ENCODE peak calls at places on chromosomes 16 and 17, in eight cellular contexts. N, X, R, Q, Y, L, C and K are unnamed samples.

GRCh38 chr16:4697867-4698291 is 4.5 kb downstream of the NUDT16L1 start:
- DNase-seq in Y (no peak), Q (no peak), L (no peak), R (no peak), N (no peak), C (no peak), X (no peak), K (no peak)

GRCh38 chr17:71107136-71107535 is 937.8 kb downstream of the KCNJ2 start:
- DNase-seq in N (no peak), Y (no peak), Q (no peak), L (no peak), C (no peak), X (no peak), R (no peak), K (no peak)

GRCh38 chr16:77288222-77288621 is 89.0 kb downstream of the SYCE1L start:
- DNase-seq in N (no peak), Y (no peak), X (no peak), Q (no peak), C (no peak), R (no peak), L (no peak), K (no peak)

GRCh38 chr17:79742951-79743476 is 12.3 kb downstream of the ENPP7 start:
- DNase-seq in Y (no peak), X (no peak), Q (no peak), N (no peak), L (no peak), C (no peak), R (no peak), K (no peak)

GRCh38 chr17:6641374-6641818 is 536 bp downstream of the TXNDC17 start:
- DNase-seq in Q (no peak), X (no peak), C (no peak), N (no peak), Y (no peak), R (no peak), L (no peak), K (no peak)

GRCh38 chr17:42819939-42820535 is 4.0 kb downstream of the BECN1 start:
- DNase-seq in R (peak), L (peak), C (peak), X (peak), Q (no peak), N (peak), Y (no peak), K (peak)

GRCh38 chr16:47058295-47059086 is 85.0 kb upstream of the DNAJA2 start:
- DNase-seq in R (no peak), N (no peak), C (no peak), X (peak), Y (no peak), L (no peak), Q (peak), K (no peak)

GRCh38 chr17:12318614-12319266 is 298.1 kb downstream of the MAP2K4 start:
- DNase-seq in R (no peak), Q (no peak), N (no peak), X (no peak), L (no peak), Y (no peak), C (no peak), K (no peak)

GRCh38 chr16:87207509-87207908 is 109.7 kb downstream of the C16orf95 start:
- DNase-seq in R (no peak), Y (peak), L (no peak), Q (no peak), C (no peak), N (no peak), X (no peak), K (no peak)

GRCh38 chr16:23859713-23860269 is 24.0 kb downstream of the PRKCB start:
- DNase-seq in Q (no peak), X (no peak), L (no peak), R (no peak), Y (no peak), C (no peak), N (no peak), K (no peak)

GRCh38 chr17:81912441-81913309 is 1.5 kb upstream of the PCYT2 start:
- DNase-seq in X (no peak), N (no peak), Y (no peak), C (no peak), R (no peak), Q (no peak), L (no peak), K (no peak)

GRCh38 chr17:7215136-7215638 is 4.4 kb downstream of the DLG4 start:
- DNase-seq in X (no peak), Q (no peak), N (no peak), R (no peak), C (no peak), L (no peak), Y (no peak), K (no peak)

GRCh38 chr17:45234641-45235040 is 13.0 kb downstream of the FMNL1 start:
- DNase-seq in Q (no peak), R (peak), Y (no peak), N (no peak), L (peak), X (no peak), C (no peak), K (peak)

GRCh38 chr17:37339321-37339720 is 36.5 kb upstream of the C17orf78 start:
- DNase-seq in R (no peak), C (no peak), Y (no peak), X (no peak), L (no peak), Q (no peak), N (no peak), K (no peak)

GRCh38 chr17:27382025-27382424 is 74.2 kb upstream of the KSR1 start:
- DNase-seq in C (no peak), Q (peak), Y (no peak), X (no peak), N (no peak), L (no peak), R (no peak), K (no peak)

GRCh38 chr16:31664683-31665482 is 137.2 kb downstream of the AHSP start:
- DNase-seq in Q (no peak), L (no peak), C (no peak), X (no peak), Y (peak), R (no peak), N (no peak), K (no peak)

GRCh38 chr17:76248013-76248782 is 7.9 kb upstream of the RNF157 start:
- DNase-seq in C (no peak), Q (no peak), X (no peak), Y (no peak), N (no peak), L (no peak), R (no peak), K (no peak)

GRCh38 chr17:36496018-36496789 is 9.7 kb downstream of the ZNHIT3 start:
- DNase-seq in Q (no peak), L (no peak), N (no peak), X (no peak), C (no peak), R (no peak), Y (no peak), K (no peak)

GRCh38 chr17:61306003-61306402 is 93.6 kb upstream of the TBX2 start:
- DNase-seq in Y (no peak), R (no peak), L (no peak), Q (no peak), N (no peak), X (no peak), C (no peak), K (no peak)

GRCh38 chr17:78122221-78122990 is 6.1 kb downstream of the TMC6 start:
- DNase-seq in N (no peak), Y (no peak), L (no peak), R (peak), X (no peak), Q (no peak), C (no peak), K (no peak)

GRCh38 chr16:23509763-23510153 is 536 bp downstream of the GGA2 start:
- DNase-seq in X (no peak), C (peak), Q (peak), Y (no peak), L (no peak), N (peak), R (peak), K (no peak)

GRCh38 chr17:5126719-5127488 is 11.1 kb downstream of the USP6 start:
- DNase-seq in Y (no peak), X (no peak), Q (peak), R (no peak), L (no peak), C (no peak), N (no peak), K (no peak)

GRCh38 chr16:21663889-21664647 is at the start of gene OTOA:
- DNase-seq in C (no peak), R (peak), N (peak), L (no peak), Y (no peak), X (no peak), Q (no peak), K (no peak)

GRCh38 chr17:68591583-68591982 is 9.6 kb downstream of the FAM20A start:
- DNase-seq in Y (no peak), L (no peak), Q (no peak), X (peak), C (no peak), N (no peak), R (no peak), K (no peak)

GRCh38 chr16:70715113-70715711 is 29.4 kb upstream of the MTSS2 start:
- DNase-seq in X (no peak), Q (peak), Y (peak), N (no peak), R (no peak), C (no peak), L (no peak), K (no peak)

GRCh38 chr17:55456307-55457240 is 34.9 kb upstream of the MMD start:
- DNase-seq in C (no peak), R (no peak), X (no peak), N (no peak), Q (no peak), L (no peak), Y (no peak), K (no peak)

GRCh38 chr17:47696717-47697642 is 3.0 kb downstream of the TBKBP1 start:
- DNase-seq in C (no peak), X (no peak), L (no peak), R (no peak), Y (no peak), Q (no peak), N (no peak), K (no peak)

GRCh38 chr16:85036398-85037049 is 8.9 kb downstream of the KIAA0513 start:
- DNase-seq in C (no peak), L (no peak), Y (no peak), N (no peak), R (no peak), Q (no peak), X (no peak), K (no peak)

GRCh38 chr16:83912152-83912948 is 13.4 kb downstream of the MLYCD start:
- DNase-seq in C (no peak), R (no peak), Y (no peak), Q (no peak), L (no peak), N (no peak), X (no peak), K (no peak)

GRCh38 chr16:19926449-19927390 is 42.1 kb upstream of the GPRC5B start:
- DNase-seq in Q (no peak), L (no peak), R (no peak), C (no peak), N (no peak), X (no peak), Y (peak), K (no peak)

GRCh38 chr16:30121741-30122620 is 1.0 kb downstream of the MAPK3 start:
- DNase-seq in N (no peak), Y (no peak), C (no peak), Q (peak), X (no peak), L (no peak), R (no peak), K (no peak)

GRCh38 chr17:77933777-77934398 is 24.6 kb upstream of the TNRC6C start:
- DNase-seq in Y (no peak), Q (no peak), N (no peak), X (no peak), C (no peak), R (no peak), L (no peak), K (no peak)

GRCh38 chr16:69831212-69832123 is 69.3 kb downstream of the WWP2 start:
- DNase-seq in L (no peak), X (no peak), Y (no peak), C (no peak), R (no peak), N (no peak), Q (peak), K (no peak)

GRCh38 chr16:24839347-24839972 is 6.3 kb upstream of the SLC5A11 start:
- DNase-seq in N (no peak), R (no peak), Y (no peak), C (no peak), L (no peak), Q (no peak), X (no peak), K (no peak)

GRCh38 chr17:1455291-1455747 is 713 bp downstream of the CRK start:
- DNase-seq in X (no peak), L (peak), R (peak), N (peak), Y (peak), Q (peak), C (peak), K (peak)